ENCODE peak calls at places on chromosomes 16 and 17, in six cellular contexts. H, V, N, C, W and J are unnamed samples.
A peak's percentile ranks its signal among the peaks of the same experiment; 100 is the strongest.

GRCh38 chr17:47257651-47258339 is 4.2 kb downstream of the ITGB3 start:
- DNase-seq in V (no peak), H (no peak), W (no peak), N (no peak), C (no peak), J (no peak)

GRCh38 chr17:63494300-63494928 is 17.6 kb downstream of the ACE start:
- DNase-seq in W (no peak), C (no peak), H (no peak), N (no peak), V (no peak), J (no peak)

GRCh38 chr17:72358465-72358864 is 237.6 kb downstream of the SOX9 start:
- DNase-seq in H (no peak), N (no peak), C (no peak), V (no peak), W (no peak), J (no peak)

GRCh38 chr16:58628845-58629680 is 563 bp downstream of the CNOT1 start:
- DNase-seq in W (peak; percentile 83), C (peak; percentile 20), N (peak; percentile 85), H (peak; percentile 28), V (peak; percentile 77), J (peak; percentile 41)

GRCh38 chr16:75251280-75252048 is at the start of gene BCAR1:
- DNase-seq in N (peak; percentile 96), V (peak; percentile 88), C (no peak), W (peak; percentile 90), H (no peak), J (no peak)

GRCh38 chr16:57994778-57995177 is 5.7 kb downstream of the ZNF319 start:
- DNase-seq in N (peak; percentile 84), V (peak; percentile 51), C (no peak), W (peak; percentile 73), H (no peak), J (peak; percentile 26)

GRCh38 chr17:7673239-7673638 is 14.1 kb downstream of the TP53 start:
- DNase-seq in V (peak; percentile 15), H (peak; percentile 5), C (no peak), W (peak; percentile 83), N (no peak), J (peak; percentile 45)

GRCh38 chr17:83133302-83134121 is 54.1 kb downstream of the METRNL start:
- DNase-seq in C (no peak), N (peak; percentile 54), V (peak; percentile 1), W (no peak), H (no peak), J (no peak)

GRCh38 chr16:31093132-31093703 is 1.4 kb downstream of the VKORC1 start:
- DNase-seq in C (no peak), H (no peak), V (peak; percentile 33), W (no peak), N (no peak), J (no peak)

GRCh38 chr17:19238167-19238505 is 970 bp downstream of the EPN2 start:
- DNase-seq in W (peak; percentile 38), C (no peak), H (no peak), N (peak; percentile 78), V (peak; percentile 55), J (no peak)

GRCh38 chr17:66354472-66354871 is 52.1 kb downstream of the PRKCA start:
- DNase-seq in N (no peak), V (no peak), C (no peak), W (no peak), H (no peak), J (no peak)

GRCh38 chr17:19513897-19514488 is 19.7 kb upstream of the SLC47A1 start:
- DNase-seq in N (peak; percentile 75), H (peak; percentile 66), W (peak; percentile 79), C (peak; percentile 22), V (peak; percentile 75), J (peak; percentile 65)

GRCh38 chr17:28118362-28118761 is 75.9 kb downstream of the NLK start:
- DNase-seq in V (no peak), C (no peak), W (peak; percentile 44), H (no peak), N (no peak), J (no peak)

GRCh38 chr16:3180445-3180878 is 7.5 kb upstream of the OR1F1 start:
- DNase-seq in V (no peak), W (no peak), H (no peak), N (no peak), C (no peak), J (no peak)

GRCh38 chr16:12090162-12090552 is 113.6 kb downstream of the SNX29 start:
- DNase-seq in W (no peak), N (peak; percentile 57), V (no peak), H (no peak), C (no peak), J (no peak)

GRCh38 chr16:48121276-48121675 is 34.5 kb downstream of the ABCC12 start:
- DNase-seq in V (no peak), C (no peak), W (no peak), H (no peak), N (no peak), J (no peak)